ENCODE peak calls at places on chromosomes 13 and 19, in five cellular contexts. Q, V, H, N and E are unnamed samples.

GRCh38 chr19:1166872-1167573 is 7.0 kb downstream of the SBNO2 start:
- DNase-seq in Q (no peak), V (no peak), H (no peak), N (no peak), E (no peak)

GRCh38 chr13:27406178-27406939 is 18.1 kb upstream of the GTF3A start:
- DNase-seq in Q (no peak), V (no peak), H (peak; percentile 87), N (no peak), E (peak; percentile 75)

GRCh38 chr13:23505007-23505406 is 65.2 kb upstream of the TNFRSF19 start:
- DNase-seq in Q (no peak), V (no peak), H (no peak), N (no peak), E (no peak)

GRCh38 chr13:19818223-19818842 is 35.6 kb upstream of the PSPC1 start:
- DNase-seq in Q (no peak), V (no peak), H (no peak), N (no peak), E (no peak)

GRCh38 chr19:34325181-34325580 is 39.8 kb upstream of the GPI start:
- DNase-seq in Q (no peak), V (no peak), H (no peak), N (no peak), E (no peak)

GRCh38 chr19:53112286-53112685 is 9.1 kb upstream of the ZNF160 start:
- DNase-seq in Q (no peak), V (no peak), H (no peak), N (no peak), E (no peak)

GRCh38 chr13:109212630-109213029 is 573.8 kb downstream of the IRS2 start:
- DNase-seq in Q (no peak), V (no peak), H (no peak), N (no peak), E (no peak)

GRCh38 chr19:45391346-45391745 is 13.5 kb downstream of the PPP1R13L start:
- DNase-seq in Q (no peak), V (no peak), H (no peak), N (no peak), E (no peak)

GRCh38 chr13:45851171-45851889 is at the start of gene SIAH3:
- DNase-seq in Q (no peak), V (no peak), H (no peak), N (no peak), E (peak; percentile 77)

GRCh38 chr13:48527955-48528354 is 4.9 kb downstream of the RCBTB2 start:
- DNase-seq in Q (no peak), V (no peak), H (no peak), N (no peak), E (no peak)

GRCh38 chr13:36879218-36879938 is 40.7 kb downstream of the SMAD9 start:
- DNase-seq in Q (no peak), V (no peak), H (no peak), N (no peak), E (no peak)

GRCh38 chr19:4911786-4912672 is 2.7 kb downstream of the UHRF1 start:
- DNase-seq in Q (no peak), V (peak; percentile 90), H (peak; percentile 56), N (peak; percentile 47), E (peak; percentile 21)

GRCh38 chr19:1047696-1048147 is 7.8 kb downstream of the ABCA7 start:
- DNase-seq in Q (no peak), V (no peak), H (no peak), N (no peak), E (no peak)

GRCh38 chr19:45323671-45324081 is 1.0 kb upstream of the CKM start:
- DNase-seq in Q (no peak), V (no peak), H (no peak), N (no peak), E (no peak)

GRCh38 chr19:55452381-55453325 is 8.8 kb downstream of the ISOC2 start:
- DNase-seq in Q (no peak), V (no peak), H (peak; percentile 90), N (peak; percentile 88), E (peak; percentile 86)

GRCh38 chr13:41496420-41497234 is 39.3 kb downstream of the RGCC start:
- DNase-seq in Q (no peak), V (no peak), H (no peak), N (no peak), E (no peak)

GRCh38 chr13:75825161-75825560 is 189.0 kb downstream of the LMO7 start:
- DNase-seq in Q (no peak), V (no peak), H (peak; percentile 66), N (no peak), E (no peak)